ENCODE peak calls at places on chromosomes 11 and 22, in six cellular contexts. V is left ventricle myocardium inferior, D is EH, Q is GM23248, O is NCI-H345, I is lung. Z is an unnamed sample.

GRCh38 chr11:128462802-128463385 is 124.5 kb downstream of the ETS1 start:
- DNase-seq in V (no peak), D (no peak), Q (no peak), O (no peak), I (no peak), Z (no peak)

GRCh38 chr22:48238966-48239365 is 1476.5 kb downstream of the TBC1D22A start:
- DNase-seq in V (no peak), D (no peak), Q (no peak), O (no peak), I (no peak), Z (no peak)

GRCh38 chr11:19946681-19947080 is 213.6 kb downstream of the DBX1 start:
- DNase-seq in V (no peak), D (no peak), Q (no peak), O (no peak), I (no peak), Z (peak; percentile 72)

GRCh38 chr11:111429066-111429506 is 50.0 kb upstream of the POU2AF1 start:
- DNase-seq in V (peak; percentile 26), D (peak; percentile 60), Q (peak; percentile 80), O (peak; percentile 34), I (peak; percentile 66), Z (peak; percentile 70)

GRCh38 chr11:38169286-38169685 is 1571.2 kb upstream of the RAG2 start:
- DNase-seq in V (no peak), D (peak; percentile 41), Q (peak; percentile 3), O (no peak), I (no peak), Z (peak; percentile 79)

GRCh38 chr11:103907548-103908455 is 128.6 kb upstream of the DDI1 start:
- DNase-seq in V (no peak), D (peak; percentile 52), Q (peak; percentile 55), O (no peak), I (no peak), Z (peak; percentile 83)

GRCh38 chr11:44565746-44566558 is 489 bp downstream of the CD82 start:
- DNase-seq in V (no peak), D (no peak), Q (no peak), O (peak; percentile 41), I (no peak), Z (no peak)

GRCh38 chr11:79076526-79077115 is 364.2 kb downstream of the TENM4 start:
- DNase-seq in V (peak; percentile 50), D (peak; percentile 60), Q (peak; percentile 61), O (peak; percentile 15), I (no peak), Z (peak; percentile 54)

GRCh38 chr11:122917311-122917710 is 34.8 kb downstream of the JHY start:
- DNase-seq in V (no peak), D (peak; percentile 37), Q (peak; percentile 70), O (no peak), I (peak; percentile 83), Z (peak; percentile 35)

GRCh38 chr11:58742140-58742539 is 10.4 kb upstream of the GLYAT start:
- DNase-seq in V (no peak), D (no peak), Q (no peak), O (no peak), I (no peak), Z (no peak)

GRCh38 chr22:22843848-22844247 is 43.8 kb upstream of the IGLL5 start:
- DNase-seq in V (no peak), D (no peak), Q (no peak), O (peak; percentile 38), I (no peak), Z (no peak)

GRCh38 chr11:118679483-118679882 is at the start of gene TREH:
- DNase-seq in V (no peak), D (no peak), Q (no peak), O (no peak), I (no peak), Z (no peak)

GRCh38 chr11:60951611-60951908 is 416 bp downstream of the SLC15A3 start:
- DNase-seq in V (no peak), D (peak; percentile 26), Q (no peak), O (no peak), I (no peak), Z (no peak)

GRCh38 chr11:763073-763463 is 14.2 kb downstream of the GATD1 start:
- DNase-seq in V (no peak), D (no peak), Q (no peak), O (peak; percentile 27), I (peak; percentile 59), Z (no peak)

GRCh38 chr11:43930868-43931716 is 11.3 kb upstream of the C11orf96 start:
- DNase-seq in V (no peak), D (peak; percentile 33), Q (no peak), O (no peak), I (no peak), Z (peak; percentile 80)

GRCh38 chr11:64998690-64999431 is 2.1 kb upstream of the BATF2 start:
- DNase-seq in V (no peak), D (no peak), Q (no peak), O (peak; percentile 25), I (no peak), Z (no peak)

GRCh38 chr11:47189100-47189834 is 3.0 kb upstream of the PACSIN3 start:
- DNase-seq in V (no peak), D (peak; percentile 94), Q (peak; percentile 77), O (no peak), I (peak; percentile 80), Z (peak; percentile 95)

GRCh38 chr11:70928854-70929598 is 323.4 kb downstream of the SHANK2 start:
- DNase-seq in V (no peak), D (no peak), Q (no peak), O (no peak), I (no peak), Z (no peak)

GRCh38 chr11:108906329-108906728 is 241.5 kb downstream of the DDX10 start:
- DNase-seq in V (no peak), D (peak; percentile 94), Q (peak; percentile 61), O (no peak), I (no peak), Z (peak; percentile 91)

GRCh38 chr11:120589376-120589775 is 77.8 kb downstream of the GRIK4 start:
- DNase-seq in V (no peak), D (no peak), Q (no peak), O (no peak), I (no peak), Z (no peak)